ENCODE peak calls at places on chromosomes 5 and 9, in five cellular contexts. C, J, T, G and A are unnamed samples.

GRCh38 chr5:132674671-132675506 is 1.1 kb downstream of the IL4 start:
- DNase-seq in C (peak; percentile 31), J (peak; percentile 24), T (peak; percentile 93), G (no peak), A (no peak)

GRCh38 chr5:170737591-170737990 is 45.9 kb upstream of the GABRP start:
- DNase-seq in C (no peak), J (no peak), T (no peak), G (no peak), A (no peak)

GRCh38 chr5:56671571-56671970 is 143.8 kb upstream of the MAP3K1 start:
- DNase-seq in C (no peak), J (no peak), T (no peak), G (no peak), A (peak; percentile 50)

GRCh38 chr9:123642291-123643278 is 286.6 kb downstream of the CRB2 start:
- DNase-seq in C (no peak), J (peak; percentile 72), T (no peak), G (no peak), A (no peak)

GRCh38 chr9:125140576-125140975 is 2.8 kb downstream of the SCAI start:
- DNase-seq in C (no peak), J (no peak), T (no peak), G (no peak), A (no peak)

GRCh38 chr5:120910610-120911009 is 446.5 kb downstream of the PRR16 start:
- DNase-seq in C (no peak), J (no peak), T (no peak), G (no peak), A (no peak)

GRCh38 chr9:36867241-36867640 is 166.8 kb downstream of the PAX5 start:
- DNase-seq in C (no peak), J (no peak), T (no peak), G (no peak), A (no peak)

GRCh38 chr5:103014983-103015382 is 105.0 kb downstream of the GIN1 start:
- DNase-seq in C (no peak), J (no peak), T (no peak), G (no peak), A (no peak)

GRCh38 chr5:127008300-127008975 is 21.9 kb downstream of the MARCHF3 start:
- DNase-seq in C (no peak), J (no peak), T (no peak), G (no peak), A (no peak)

GRCh38 chr5:172748341-172748843 is 22.6 kb downstream of the DUSP1 start:
- DNase-seq in C (no peak), J (no peak), T (no peak), G (no peak), A (peak; percentile 93)

GRCh38 chr5:43661102-43661501 is 58.1 kb downstream of the NNT start:
- DNase-seq in C (no peak), J (peak; percentile 40), T (no peak), G (no peak), A (peak; percentile 71)

GRCh38 chr9:103037508-103038477 is 42.7 kb downstream of the CYLC2 start:
- DNase-seq in C (no peak), J (no peak), T (no peak), G (no peak), A (no peak)

GRCh38 chr5:32454821-32455220 is 10.3 kb upstream of the ZFR start:
- DNase-seq in C (no peak), J (no peak), T (no peak), G (no peak), A (no peak)

GRCh38 chr9:101458955-101459631 is 23.5 kb upstream of the ALDOB start:
- DNase-seq in C (peak; percentile 58), J (peak; percentile 86), T (no peak), G (peak; percentile 18), A (peak; percentile 92)

GRCh38 chr9:78235296-78235770 is 542 bp upstream of the CEP78 start:
- DNase-seq in C (peak; percentile 23), J (no peak), T (no peak), G (no peak), A (no peak)

GRCh38 chr9:6575324-6575758 is 70.2 kb downstream of the GLDC start:
- DNase-seq in C (no peak), J (no peak), T (peak; percentile 53), G (no peak), A (no peak)

GRCh38 chr5:123512631-123513461 is 869 bp downstream of the CSNK1G3 start:
- DNase-seq in C (peak; percentile 36), J (peak; percentile 39), T (no peak), G (peak; percentile 65), A (peak; percentile 43)

GRCh38 chr5:154698681-154699275 is 56.4 kb upstream of the LARP1 start:
- DNase-seq in C (no peak), J (peak; percentile 50), T (no peak), G (no peak), A (no peak)
- TF ChIP-seq JUNB in C (no peak), J (no peak), T (no peak), G (no peak), A (no peak)

GRCh38 chr9:137189297-137190295 is 1.1 kb downstream of the SSNA1 start:
- DNase-seq in C (no peak), J (no peak), T (no peak), G (no peak), A (no peak)
- TF ChIP-seq JUNB in C (no peak), J (no peak), T (no peak), G (no peak), A (no peak)

GRCh38 chr9:70557665-70558419 is 143.4 kb upstream of the KLF9 start:
- DNase-seq in C (no peak), J (no peak), T (peak; percentile 55), G (no peak), A (no peak)
- TF ChIP-seq JUNB in C (no peak), J (no peak), T (no peak), G (no peak), A (no peak)

DNA sequence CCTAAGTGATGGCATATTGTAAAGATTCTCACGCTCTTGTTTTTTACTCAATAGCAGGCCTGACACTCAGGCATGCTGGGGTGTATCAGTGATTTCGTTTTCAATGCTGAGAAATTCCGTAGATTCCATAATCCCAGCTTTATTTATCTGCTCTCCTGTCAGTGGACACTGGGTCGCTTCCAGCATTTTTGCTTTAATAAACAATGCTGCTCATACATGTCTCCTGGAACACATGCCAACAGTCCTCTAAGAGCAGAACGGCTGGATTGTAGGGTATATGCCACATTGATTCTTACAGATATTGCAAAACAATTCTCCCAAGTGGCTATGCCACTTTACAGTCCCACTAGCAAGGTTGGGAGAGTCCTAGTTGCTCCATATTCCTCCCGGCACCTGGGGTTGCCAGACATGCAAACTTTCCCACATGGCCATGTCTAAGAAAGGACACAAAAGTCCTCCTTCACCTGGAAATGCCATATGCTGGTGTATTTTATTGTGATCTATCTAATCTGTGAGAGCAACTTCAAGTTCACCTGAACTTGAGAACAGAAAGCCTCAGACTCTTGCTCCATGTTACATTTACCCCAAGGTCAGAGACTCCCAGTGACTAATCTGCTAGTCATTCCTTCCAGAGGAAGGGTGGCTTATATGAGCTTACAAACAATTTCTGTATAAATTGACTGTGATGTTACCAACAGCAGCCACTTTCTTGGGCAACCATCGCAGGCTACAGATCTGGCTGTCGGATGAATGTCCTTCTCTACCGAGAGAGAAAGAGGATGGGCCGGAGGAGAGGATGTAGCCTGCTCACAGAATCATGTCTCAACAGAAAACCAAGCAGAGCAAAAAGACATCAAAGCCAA is 81.8 kb downstream of the RAPGEF1 start:
- DNase-seq in C (peak; percentile 64), J (peak; percentile 43), T (no peak), G (no peak), A (no peak)
- TF ChIP-seq JUNB in C (peak; percentile 73), J (no peak), T (no peak), G (no peak), A (no peak)